ENCODE peak calls at places on chromosome 3, in four cellular contexts. One of them, this sample, is unnamed.

GRCh38 chr3:191740712-191741111 is 279.7 kb downstream of the PYDC2 start:
- DNase-seq in right atrium auricular region: no peak
- DNase-seq in B cell: no peak
- DNase-seq in esophagus squamous epithelium: no peak
- DNase-seq in this sample: no peak

GRCh38 chr3:191728186-191728585 is 267.2 kb downstream of the PYDC2 start:
- DNase-seq in right atrium auricular region: no peak
- DNase-seq in B cell: no peak
- DNase-seq in esophagus squamous epithelium: no peak
- DNase-seq in this sample: no peak

GRCh38 chr3:113079532-113079931 is 88.7 kb downstream of the GTPBP8 start:
- DNase-seq in right atrium auricular region: no peak
- DNase-seq in B cell: no peak
- DNase-seq in esophagus squamous epithelium: no peak
- DNase-seq in this sample: no peak

GRCh38 chr3:32780735-32781210 is 37.0 kb upstream of the TRIM71 start:
- DNase-seq in right atrium auricular region: peak; percentile 58
- DNase-seq in B cell: no peak
- DNase-seq in esophagus squamous epithelium: no peak
- DNase-seq in this sample: peak; percentile 87

GRCh38 chr3:89628856-89629255 is 521.4 kb downstream of the EPHA3 start:
- DNase-seq in right atrium auricular region: no peak
- DNase-seq in B cell: no peak
- DNase-seq in esophagus squamous epithelium: no peak
- DNase-seq in this sample: no peak

GRCh38 chr3:128555098-128555825 is 62.3 kb upstream of the GATA2 start:
- DNase-seq in right atrium auricular region: no peak
- DNase-seq in B cell: no peak
- DNase-seq in esophagus squamous epithelium: no peak
- DNase-seq in this sample: no peak

GRCh38 chr3:188156051-188156450 is 2.1 kb downstream of the LPP start:
- DNase-seq in right atrium auricular region: no peak
- DNase-seq in B cell: no peak
- DNase-seq in esophagus squamous epithelium: no peak
- DNase-seq in this sample: no peak

GRCh38 chr3:99817047-99817436 is 620 bp upstream of the CMSS1 start:
- DNase-seq in right atrium auricular region: no peak
- DNase-seq in B cell: no peak
- DNase-seq in esophagus squamous epithelium: no peak
- DNase-seq in this sample: no peak

GRCh38 chr3:78665776-78666457 is 1101.9 kb downstream of the ROBO1 start:
- DNase-seq in right atrium auricular region: no peak
- DNase-seq in B cell: no peak
- DNase-seq in esophagus squamous epithelium: no peak
- DNase-seq in this sample: no peak

GRCh38 chr3:76429536-76430177 is 610.2 kb upstream of the ROBO2 start:
- DNase-seq in right atrium auricular region: no peak
- DNase-seq in B cell: no peak
- DNase-seq in esophagus squamous epithelium: no peak
- DNase-seq in this sample: no peak

GRCh38 chr3:9686050-9686384 is 17.6 kb upstream of the CPNE9 start:
- DNase-seq in right atrium auricular region: no peak
- DNase-seq in B cell: no peak
- DNase-seq in esophagus squamous epithelium: no peak
- DNase-seq in this sample: no peak

GRCh38 chr3:120908030-120908802 is at the start of gene STXBP5L:
- DNase-seq in right atrium auricular region: no peak
- DNase-seq in B cell: peak; percentile 36
- DNase-seq in esophagus squamous epithelium: no peak
- DNase-seq in this sample: peak; percentile 86

GRCh38 chr3:17894434-17895060 is 152.1 kb upstream of the TBC1D5 start:
- DNase-seq in right atrium auricular region: no peak
- DNase-seq in B cell: peak; percentile 57
- DNase-seq in esophagus squamous epithelium: no peak
- DNase-seq in this sample: no peak
- TF ChIP-seq CTCF in right atrium auricular region: no peak
- TF ChIP-seq CTCF in B cell: peak; percentile 53
- TF ChIP-seq CTCF in esophagus squamous epithelium: peak; percentile 32
- TF ChIP-seq CTCF in this sample: peak; percentile 54

GRCh38 chr3:39275052-39275451 is 4.8 kb downstream of the CX3CR1 start:
- DNase-seq in right atrium auricular region: no peak
- DNase-seq in B cell: no peak
- DNase-seq in esophagus squamous epithelium: no peak
- DNase-seq in this sample: no peak

GRCh38 chr3:39275963-39276593 is 3.8 kb downstream of the CX3CR1 start:
- DNase-seq in right atrium auricular region: no peak
- DNase-seq in B cell: no peak
- DNase-seq in esophagus squamous epithelium: no peak
- DNase-seq in this sample: no peak

GRCh38 chr3:39271363-39271762 is 8.5 kb downstream of the CX3CR1 start:
- DNase-seq in right atrium auricular region: no peak
- DNase-seq in B cell: no peak
- DNase-seq in esophagus squamous epithelium: no peak
- DNase-seq in this sample: no peak

GRCh38 chr3:39272191-39272590 is 7.6 kb downstream of the CX3CR1 start:
- DNase-seq in right atrium auricular region: no peak
- DNase-seq in B cell: no peak
- DNase-seq in esophagus squamous epithelium: no peak
- DNase-seq in this sample: no peak

GRCh38 chr3:39273119-39273518 is 6.7 kb downstream of the CX3CR1 start:
- DNase-seq in right atrium auricular region: no peak
- DNase-seq in B cell: no peak
- DNase-seq in esophagus squamous epithelium: no peak
- DNase-seq in this sample: no peak
- TF ChIP-seq CTCF in right atrium auricular region: no peak
- TF ChIP-seq CTCF in B cell: no peak
- TF ChIP-seq CTCF in esophagus squamous epithelium: no peak
- TF ChIP-seq CTCF in this sample: peak; percentile 10

GRCh38 chr3:122021037-122021436 is 1.0 kb downstream of the ILDR1 start:
- DNase-seq in right atrium auricular region: no peak
- DNase-seq in B cell: no peak
- DNase-seq in esophagus squamous epithelium: no peak
- DNase-seq in this sample: no peak

GRCh38 chr3:122025296-122025695 is 3.2 kb upstream of the ILDR1 start:
- DNase-seq in right atrium auricular region: no peak
- DNase-seq in B cell: peak; percentile 27
- DNase-seq in esophagus squamous epithelium: no peak
- DNase-seq in this sample: no peak

GRCh38 chr3:122024800-122025199 is 2.8 kb upstream of the ILDR1 start:
- DNase-seq in right atrium auricular region: no peak
- DNase-seq in B cell: no peak
- DNase-seq in esophagus squamous epithelium: no peak
- DNase-seq in this sample: no peak

GRCh38 chr3:122021811-122022401 is at the start of gene ILDR1:
- DNase-seq in right atrium auricular region: no peak
- DNase-seq in B cell: peak; percentile 78
- DNase-seq in esophagus squamous epithelium: no peak
- DNase-seq in this sample: no peak

DNA sequence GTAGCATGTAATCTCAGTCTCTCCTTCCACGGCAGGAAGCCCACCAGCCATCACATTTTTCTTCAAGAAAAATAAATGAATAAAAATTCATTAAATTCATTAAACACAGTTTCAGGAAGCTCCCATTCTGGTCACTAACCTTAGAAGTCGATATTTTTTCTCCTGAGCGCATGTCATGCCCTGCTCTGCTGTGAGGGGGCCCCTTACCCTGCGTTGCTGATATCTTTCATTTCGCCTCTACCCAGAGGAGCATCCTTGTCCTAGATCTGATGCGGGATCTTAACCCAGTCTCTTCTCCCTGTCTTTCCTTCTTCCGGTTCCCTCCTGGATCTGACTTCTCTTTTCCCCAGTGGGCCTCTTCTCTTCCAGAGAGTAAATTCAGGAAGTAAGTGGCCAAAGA is 1.3 kb upstream of the ILDR1 start:
- DNase-seq in right atrium auricular region: no peak
- DNase-seq in B cell: no peak
- DNase-seq in esophagus squamous epithelium: no peak
- DNase-seq in this sample: no peak
- TF ChIP-seq CTCF in right atrium auricular region: no peak
- TF ChIP-seq CTCF in B cell: no peak
- TF ChIP-seq CTCF in esophagus squamous epithelium: no peak
- TF ChIP-seq CTCF in this sample: no peak

GRCh38 chr3:22729981-22730380 is 473.1 kb upstream of the UBE2E2 start:
- DNase-seq in right atrium auricular region: no peak
- DNase-seq in B cell: no peak
- DNase-seq in esophagus squamous epithelium: no peak
- DNase-seq in this sample: no peak
- TF ChIP-seq CTCF in right atrium auricular region: no peak
- TF ChIP-seq CTCF in B cell: no peak
- TF ChIP-seq CTCF in esophagus squamous epithelium: no peak
- TF ChIP-seq CTCF in this sample: peak; percentile 59

This sample was measured in osteocyte.